ENCODE peak calls at places on chromosome 22, in four cellular contexts. I is epithelial cell of esophagus, M is GM12865, G is fibroblast of pulmonary artery. O is an unnamed sample.

GRCh38 chr22:47201186-47201995 is 438.9 kb downstream of the TBC1D22A start:
- DNase-seq in M (no peak), G (no peak), I (no peak), O (no peak)

GRCh38 chr22:37544955-37545702 is 15.2 kb upstream of the CDC42EP1 start:
- DNase-seq in M (peak), I (peak), G (peak), O (peak)

GRCh38 chr22:36940676-36941075 is 27.2 kb downstream of the CSF2RB start:
- DNase-seq in M (peak), G (no peak), I (no peak), O (peak)

GRCh38 chr22:49574205-49574604 is 253.5 kb downstream of the BRD1 start:
- DNase-seq in M (no peak), G (no peak), I (no peak), O (no peak)

GRCh38 chr22:35357883-35358621 is 22.8 kb upstream of the HMOX1 start:
- DNase-seq in M (no peak), I (peak), G (no peak), O (no peak)

GRCh38 chr22:20486229-20486628 is 9.4 kb downstream of the KLHL22 start:
- DNase-seq in M (no peak), G (no peak), I (no peak), O (no peak)

GRCh38 chr22:41360126-41360525 is 21.6 kb upstream of the TEF start:
- DNase-seq in M (no peak), I (no peak), G (no peak), O (no peak)

GRCh38 chr22:38863531-38864131 is 8.4 kb downstream of the CBX6 start:
- DNase-seq in M (no peak), G (no peak), I (no peak), O (no peak)

GRCh38 chr22:20248461-20248959 is 19.6 kb downstream of the RTN4R start:
- DNase-seq in I (no peak), M (no peak), G (no peak), O (no peak)

GRCh38 chr22:29043906-29044575 is 17.6 kb downstream of the C22orf31 start:
- DNase-seq in I (peak), M (no peak), G (peak), O (no peak)

GRCh38 chr22:17578129-17578754 is 14.9 kb downstream of the SLC25A18 start:
- DNase-seq in M (no peak), G (peak), I (peak), O (no peak)

GRCh38 chr22:47596176-47596690 is 833.8 kb downstream of the TBC1D22A start:
- DNase-seq in G (no peak), I (no peak), M (no peak), O (no peak)

GRCh38 chr22:22877523-22878210 is 9.9 kb upstream of the IGLL5 start:
- DNase-seq in I (peak), M (peak), G (peak), O (peak)
- TF ChIP-seq CTCF in I (peak), M (peak), G (peak), O (peak)

GRCh38 chr22:42614312-42615091 is at the start of gene POLDIP3:
- DNase-seq in I (peak), M (peak), G (peak), O (peak)
- TF ChIP-seq CTCF in I (peak), M (peak), G (no peak), O (no peak)

DNA sequence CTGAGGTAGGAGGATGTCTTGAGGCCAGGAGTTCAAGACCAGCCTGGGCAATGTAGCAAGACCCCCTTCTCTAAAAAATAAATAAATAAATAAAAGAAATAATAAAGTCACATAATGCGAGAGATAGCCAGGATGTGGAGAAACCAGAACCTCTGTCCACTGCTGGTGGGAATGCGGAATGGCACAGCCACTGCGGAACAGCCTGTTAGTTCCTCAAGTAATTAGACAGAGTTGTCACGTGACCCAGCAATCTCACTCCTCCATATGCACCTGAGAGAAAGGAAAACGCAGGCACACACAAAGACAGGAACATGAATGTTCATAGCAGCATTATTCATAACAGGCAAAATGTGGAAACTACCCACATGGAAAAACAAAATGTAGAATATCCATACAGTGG is 27.5 kb downstream of the LIF start:
- DNase-seq in G (no peak), I (no peak), M (no peak), O (no peak)
- TF ChIP-seq CTCF in G (no peak), I (no peak), M (no peak), O (no peak)

DNA sequence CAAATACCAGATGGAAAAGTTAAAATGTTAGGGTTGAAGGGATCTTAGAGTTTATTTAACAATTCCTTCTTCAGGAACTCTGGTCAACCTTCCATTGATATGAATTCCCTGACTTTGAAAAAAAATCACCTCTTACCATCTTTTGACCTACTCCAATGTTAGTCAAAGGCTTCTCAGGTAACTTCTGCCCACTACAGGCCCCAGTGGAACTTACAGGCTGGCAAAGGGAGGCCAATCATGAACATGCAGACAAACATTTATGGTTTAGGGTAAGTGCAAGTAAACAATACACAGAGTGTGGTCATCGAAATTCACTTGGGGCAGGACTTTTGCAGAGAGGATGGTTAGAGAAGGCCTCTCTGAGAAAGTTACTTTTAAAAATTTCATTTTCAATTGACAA is 45.1 kb downstream of the SYN3 start:
- DNase-seq in M (no peak), G (no peak), I (no peak), O (no peak)
- TF ChIP-seq CTCF in M (no peak), G (no peak), I (peak), O (no peak)

DNA sequence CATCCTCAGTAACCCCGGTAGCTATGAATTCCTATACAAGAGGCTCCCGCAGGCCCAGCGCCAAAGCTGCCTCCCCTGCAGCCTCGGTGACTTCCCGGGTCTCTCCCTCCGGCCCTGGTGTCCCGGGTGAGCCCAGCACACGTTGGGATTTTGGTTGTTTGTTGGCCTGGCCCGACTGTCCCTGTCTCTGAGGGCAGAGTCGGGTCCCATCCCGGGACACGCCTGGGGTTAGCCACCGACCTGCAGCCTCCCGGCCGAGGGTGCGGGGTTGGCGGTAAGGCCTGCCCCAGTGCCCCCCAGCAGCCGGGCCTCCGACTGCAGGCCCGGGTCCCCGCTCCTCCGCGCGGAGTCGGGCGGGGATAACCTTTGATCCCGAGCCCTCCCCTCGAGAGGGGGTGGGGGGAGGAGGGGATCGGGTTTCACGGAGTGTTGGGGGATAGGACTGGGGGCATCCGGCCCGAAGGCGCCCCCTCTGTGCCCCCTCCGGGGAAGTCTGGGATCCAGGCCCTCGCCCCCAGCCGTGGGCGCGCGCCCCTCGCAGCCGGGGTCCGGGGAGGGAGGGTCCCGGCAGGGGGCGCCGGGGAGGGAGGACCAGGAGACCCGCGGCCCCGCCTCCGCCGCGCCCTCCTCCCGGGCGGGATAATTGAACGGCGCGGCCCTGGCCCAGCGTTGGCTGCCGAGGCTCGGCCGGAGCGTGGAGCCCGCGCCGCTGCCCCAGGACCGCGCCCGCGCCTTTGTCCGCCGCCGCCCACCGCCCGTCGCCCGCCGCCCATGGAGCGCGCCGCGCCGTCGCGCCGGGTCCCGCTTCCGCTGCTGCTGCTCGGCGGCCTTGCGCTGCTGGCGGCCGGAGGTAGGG is at the start of gene FBLN1:
- DNase-seq in I (no peak), M (no peak), G (no peak), O (no peak)
- TF ChIP-seq CTCF in I (no peak), M (no peak), G (no peak), O (no peak)